ENCODE peak calls at places on chromosomes 6 and 20, in seven cellular contexts. One of them, this sample, is unnamed.
A peak's percentile ranks its signal among the peaks of the same experiment; 100 is the strongest.

GRCh38 chr6:38567436-38567835 is 72.3 kb downstream of the BTBD9 start:
- DNase-seq in aorta: peak; percentile 88
- DNase-seq in AG04450: peak; percentile 72
- DNase-seq in sigmoid colon: peak; percentile 89
- DNase-seq in tibial artery: peak; percentile 23
- DNase-seq in ascending aorta: no peak
- DNase-seq in CD8-positive, alpha-beta memory T cell: no peak
- DNase-seq in this sample: peak; percentile 81

GRCh38 chr20:10519361-10520048 is 84.4 kb downstream of the SLX4IP start:
- DNase-seq in aorta: no peak
- DNase-seq in AG04450: no peak
- DNase-seq in sigmoid colon: no peak
- DNase-seq in tibial artery: no peak
- DNase-seq in ascending aorta: no peak
- DNase-seq in CD8-positive, alpha-beta memory T cell: no peak
- DNase-seq in this sample: no peak

GRCh38 chr6:3616565-3617176 is 134.8 kb downstream of the PXDC1 start:
- DNase-seq in aorta: no peak
- DNase-seq in AG04450: no peak
- DNase-seq in sigmoid colon: no peak
- DNase-seq in tibial artery: no peak
- DNase-seq in ascending aorta: no peak
- DNase-seq in CD8-positive, alpha-beta memory T cell: no peak
- DNase-seq in this sample: no peak

GRCh38 chr6:67736161-67736560 is 898.9 kb upstream of the ADGRB3 start:
- DNase-seq in aorta: no peak
- DNase-seq in AG04450: no peak
- DNase-seq in sigmoid colon: no peak
- DNase-seq in tibial artery: no peak
- DNase-seq in ascending aorta: no peak
- DNase-seq in CD8-positive, alpha-beta memory T cell: no peak
- DNase-seq in this sample: no peak

GRCh38 chr20:44204156-44204831 is 6.3 kb downstream of the OSER1 start:
- DNase-seq in aorta: no peak
- DNase-seq in AG04450: peak; percentile 74
- DNase-seq in sigmoid colon: no peak
- DNase-seq in tibial artery: no peak
- DNase-seq in ascending aorta: no peak
- DNase-seq in CD8-positive, alpha-beta memory T cell: no peak
- DNase-seq in this sample: no peak

GRCh38 chr6:16903470-16903869 is 142.2 kb upstream of the ATXN1 start:
- DNase-seq in aorta: no peak
- DNase-seq in AG04450: peak; percentile 34
- DNase-seq in sigmoid colon: no peak
- DNase-seq in tibial artery: peak; percentile 23
- DNase-seq in ascending aorta: no peak
- DNase-seq in CD8-positive, alpha-beta memory T cell: no peak
- DNase-seq in this sample: no peak

GRCh38 chr6:144286503-144287393 is 1.6 kb downstream of the UTRN start:
- DNase-seq in aorta: peak; percentile 91
- DNase-seq in AG04450: peak; percentile 83
- DNase-seq in sigmoid colon: peak; percentile 81
- DNase-seq in tibial artery: peak; percentile 62
- DNase-seq in ascending aorta: no peak
- DNase-seq in CD8-positive, alpha-beta memory T cell: no peak
- DNase-seq in this sample: peak; percentile 92

GRCh38 chr6:3929281-3929798 is 80.2 kb downstream of the FAM50B start:
- DNase-seq in aorta: peak; percentile 85
- DNase-seq in AG04450: no peak
- DNase-seq in sigmoid colon: peak; percentile 75
- DNase-seq in tibial artery: no peak
- DNase-seq in ascending aorta: no peak
- DNase-seq in CD8-positive, alpha-beta memory T cell: no peak
- DNase-seq in this sample: no peak

GRCh38 chr20:45758096-45758495 is 33.6 kb downstream of the WFDC3 start:
- DNase-seq in aorta: no peak
- DNase-seq in AG04450: no peak
- DNase-seq in sigmoid colon: no peak
- DNase-seq in tibial artery: no peak
- DNase-seq in ascending aorta: no peak
- DNase-seq in CD8-positive, alpha-beta memory T cell: no peak
- DNase-seq in this sample: no peak

GRCh38 chr20:49377326-49377725 is 99.5 kb upstream of the ZNFX1 start:
- DNase-seq in aorta: no peak
- DNase-seq in AG04450: no peak
- DNase-seq in sigmoid colon: no peak
- DNase-seq in tibial artery: no peak
- DNase-seq in ascending aorta: no peak
- DNase-seq in CD8-positive, alpha-beta memory T cell: no peak
- DNase-seq in this sample: no peak

GRCh38 chr6:124960757-124961467 is 1.3 kb upstream of the RNF217 start:
- DNase-seq in aorta: no peak
- DNase-seq in AG04450: no peak
- DNase-seq in sigmoid colon: no peak
- DNase-seq in tibial artery: no peak
- DNase-seq in ascending aorta: no peak
- DNase-seq in CD8-positive, alpha-beta memory T cell: no peak
- DNase-seq in this sample: no peak

GRCh38 chr20:10218536-10219451 is at the start of gene SNAP25:
- DNase-seq in aorta: peak; percentile 86
- DNase-seq in AG04450: peak; percentile 81
- DNase-seq in sigmoid colon: peak; percentile 71
- DNase-seq in tibial artery: peak; percentile 23
- DNase-seq in ascending aorta: no peak
- DNase-seq in CD8-positive, alpha-beta memory T cell: peak; percentile 59
- DNase-seq in this sample: peak; percentile 87

GRCh38 chr6:134637847-134638438 is 312.0 kb downstream of the ALDH8A1 start:
- DNase-seq in aorta: no peak
- DNase-seq in AG04450: no peak
- DNase-seq in sigmoid colon: no peak
- DNase-seq in tibial artery: no peak
- DNase-seq in ascending aorta: no peak
- DNase-seq in CD8-positive, alpha-beta memory T cell: no peak
- DNase-seq in this sample: no peak

GRCh38 chr6:134640975-134641429 is 308.9 kb downstream of the ALDH8A1 start:
- DNase-seq in aorta: peak; percentile 84
- DNase-seq in AG04450: peak; percentile 80
- DNase-seq in sigmoid colon: peak; percentile 81
- DNase-seq in tibial artery: peak; percentile 91
- DNase-seq in ascending aorta: peak; percentile 59
- DNase-seq in CD8-positive, alpha-beta memory T cell: peak; percentile 83
- DNase-seq in this sample: no peak

GRCh38 chr6:134642819-134643218 is 307.1 kb downstream of the ALDH8A1 start:
- DNase-seq in aorta: no peak
- DNase-seq in AG04450: no peak
- DNase-seq in sigmoid colon: no peak
- DNase-seq in tibial artery: no peak
- DNase-seq in ascending aorta: no peak
- DNase-seq in CD8-positive, alpha-beta memory T cell: no peak
- DNase-seq in this sample: no peak

GRCh38 chr6:134640229-134640628 is 309.7 kb downstream of the ALDH8A1 start:
- DNase-seq in aorta: no peak
- DNase-seq in AG04450: no peak
- DNase-seq in sigmoid colon: no peak
- DNase-seq in tibial artery: no peak
- DNase-seq in ascending aorta: no peak
- DNase-seq in CD8-positive, alpha-beta memory T cell: no peak
- DNase-seq in this sample: no peak

GRCh38 chr6:134642217-134642616 is 307.7 kb downstream of the ALDH8A1 start:
- DNase-seq in aorta: no peak
- DNase-seq in AG04450: peak; percentile 41
- DNase-seq in sigmoid colon: no peak
- DNase-seq in tibial artery: no peak
- DNase-seq in ascending aorta: no peak
- DNase-seq in CD8-positive, alpha-beta memory T cell: no peak
- DNase-seq in this sample: no peak
- H3K27ac ChIP-seq in aorta: no peak overlapping the region
- H3K27ac ChIP-seq in AG04450: no peak overlapping the region
- H3K27ac ChIP-seq in sigmoid colon: no peak overlapping the region
- H3K27ac ChIP-seq in tibial artery: no peak overlapping the region
- H3K27ac ChIP-seq in ascending aorta: no peak overlapping the region
- H3K27ac ChIP-seq in CD8-positive, alpha-beta memory T cell: no peak overlapping the region
- H3K27ac ChIP-seq in this sample: peak overlapping the region; percentile 63

DNA sequence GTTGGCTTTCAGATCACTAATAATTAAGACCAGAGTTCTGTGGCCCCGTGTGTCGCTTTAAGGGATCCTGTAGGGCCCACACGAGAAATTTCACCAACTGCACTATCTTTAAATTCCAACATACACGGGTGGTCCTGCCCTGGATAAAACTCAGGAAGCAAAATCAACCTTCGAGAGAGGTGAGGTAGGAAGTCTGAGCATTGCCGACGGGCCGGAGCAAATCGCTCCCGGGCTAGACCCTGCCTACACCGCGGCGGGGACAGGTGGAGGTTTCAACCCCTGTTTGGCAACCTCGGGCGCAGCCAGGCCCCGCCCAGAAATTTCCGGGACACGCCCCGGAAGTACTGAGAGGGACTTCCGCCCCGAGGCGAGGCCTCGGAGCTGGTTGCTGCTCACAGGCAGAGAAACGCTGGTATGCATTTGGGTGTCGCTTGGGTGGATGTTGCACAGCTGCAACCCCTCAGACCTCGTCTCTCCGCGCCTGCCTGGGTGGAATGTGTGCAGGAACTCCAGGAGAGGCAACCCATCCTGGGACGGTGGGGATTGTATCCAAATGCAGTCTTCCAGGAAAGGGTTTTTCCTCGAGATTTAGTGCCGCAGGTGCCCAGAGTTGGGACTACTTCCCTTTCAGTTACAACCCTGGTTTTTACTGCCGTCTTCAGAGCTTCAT is 19.9 kb downstream of the ZKSCAN8 start:
- DNase-seq in aorta: peak; percentile 91
- DNase-seq in AG04450: peak; percentile 53
- DNase-seq in sigmoid colon: peak; percentile 79
- DNase-seq in tibial artery: peak; percentile 40
- DNase-seq in ascending aorta: no peak
- DNase-seq in CD8-positive, alpha-beta memory T cell: peak; percentile 80
- DNase-seq in this sample: peak; percentile 89
- H3K4me3 ChIP-seq in aorta: peak overlapping the region; percentile 74
- H3K4me3 ChIP-seq in AG04450: peak overlapping the region; percentile 69
- H3K4me3 ChIP-seq in sigmoid colon: peak overlapping the region; percentile 46
- H3K4me3 ChIP-seq in tibial artery: peak overlapping the region; percentile 49
- H3K4me3 ChIP-seq in ascending aorta: peak overlapping the region; percentile 56
- H3K4me3 ChIP-seq in CD8-positive, alpha-beta memory T cell: peak overlapping the region; percentile 74
- H3K4me3 ChIP-seq in this sample: peak overlapping the region; percentile 78

DNA sequence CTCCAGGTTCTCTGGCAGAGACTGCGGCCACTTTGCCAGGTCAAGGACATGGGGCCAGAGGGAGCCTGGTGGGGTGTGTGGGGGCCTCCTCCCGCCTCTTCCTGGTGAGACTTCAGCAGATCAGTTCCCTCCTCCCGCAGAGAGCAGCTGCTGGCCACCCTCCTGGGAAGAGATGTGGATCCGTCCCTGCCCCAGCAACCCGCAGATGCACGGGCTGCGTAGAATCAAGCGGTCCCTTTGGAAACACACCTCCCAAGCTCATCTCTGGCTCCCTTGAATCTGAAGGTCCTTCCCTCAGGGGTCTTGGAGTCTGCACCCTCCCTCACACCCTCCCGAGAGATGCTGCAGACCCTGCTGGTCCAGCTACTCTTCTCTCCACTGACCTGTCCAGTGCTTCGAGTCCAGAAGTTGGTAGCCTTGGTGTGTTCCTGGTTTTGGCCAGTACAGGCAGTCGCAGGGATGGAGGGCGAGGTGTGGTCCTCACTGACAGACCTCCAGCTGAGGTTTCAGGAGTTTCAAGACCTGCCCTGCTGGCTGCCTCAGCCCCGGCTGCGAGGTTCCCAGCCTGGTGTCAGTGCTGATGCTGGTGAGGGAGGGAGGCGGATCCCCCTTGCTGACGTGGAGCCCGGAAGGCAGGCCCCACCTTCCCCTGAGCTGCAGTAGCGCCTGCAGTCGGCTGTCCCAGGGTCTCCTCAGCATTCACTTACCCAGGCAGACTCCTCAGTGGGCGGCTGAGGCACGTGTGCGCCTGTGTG is at the start of gene NPBWR2:
- DNase-seq in aorta: peak; percentile 60
- DNase-seq in AG04450: no peak
- DNase-seq in sigmoid colon: peak; percentile 48
- DNase-seq in tibial artery: no peak
- DNase-seq in ascending aorta: peak; percentile 7
- DNase-seq in CD8-positive, alpha-beta memory T cell: peak; percentile 51
- DNase-seq in this sample: peak; percentile 59
- H3K27ac ChIP-seq in aorta: no peak within 1 kb of the TSS
- H3K27ac ChIP-seq in AG04450: no peak within 1 kb of the TSS
- H3K27ac ChIP-seq in sigmoid colon: no peak within 1 kb of the TSS
- H3K27ac ChIP-seq in tibial artery: no peak within 1 kb of the TSS
- H3K27ac ChIP-seq in ascending aorta: no peak within 1 kb of the TSS
- H3K27ac ChIP-seq in CD8-positive, alpha-beta memory T cell: no peak within 1 kb of the TSS
- H3K27ac ChIP-seq in this sample: no peak within 1 kb of the TSS

DNA sequence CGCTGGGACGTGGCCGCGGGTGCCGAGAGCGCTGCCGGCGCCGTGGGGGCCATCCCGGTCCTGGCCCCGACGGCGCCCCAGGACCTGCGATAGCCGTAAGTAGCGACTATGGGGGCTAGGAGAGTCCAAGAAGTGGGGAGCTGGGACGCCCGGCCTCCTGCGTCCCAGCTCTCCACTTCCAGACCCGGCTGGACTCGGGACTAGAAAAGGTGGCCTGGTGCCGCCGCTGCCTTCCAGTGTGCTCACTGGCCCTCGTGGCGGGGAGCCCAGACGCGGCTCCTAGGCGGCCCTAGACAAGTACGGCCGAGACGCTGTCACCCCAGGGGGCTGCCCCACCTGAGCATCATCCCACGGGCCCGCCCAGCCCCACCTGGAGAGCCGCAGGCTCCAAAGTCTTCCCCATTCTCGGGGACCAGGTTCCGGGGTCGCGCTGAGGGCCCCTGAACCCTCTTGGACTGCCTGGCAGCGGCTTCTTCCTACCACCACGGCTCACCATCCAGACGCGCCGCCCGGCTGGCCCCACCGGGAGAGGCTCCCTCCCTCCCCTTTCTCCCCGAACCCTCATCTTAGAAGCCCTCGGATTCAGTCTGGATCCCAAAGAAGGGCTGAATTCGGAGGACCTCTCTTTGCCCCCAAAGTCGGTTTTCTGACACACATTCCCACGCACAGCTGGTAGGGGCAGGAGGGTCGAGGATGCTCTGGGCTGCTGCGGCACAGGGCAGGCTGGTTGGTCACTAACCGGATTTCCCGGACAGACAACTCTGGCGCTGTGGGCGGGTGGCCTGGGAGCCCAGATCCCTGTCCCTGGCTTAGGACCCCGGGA is 878 bp upstream of the MDFI start:
- DNase-seq in aorta: peak; percentile 73
- DNase-seq in AG04450: no peak
- DNase-seq in sigmoid colon: no peak
- DNase-seq in tibial artery: no peak
- DNase-seq in ascending aorta: no peak
- DNase-seq in CD8-positive, alpha-beta memory T cell: no peak
- DNase-seq in this sample: peak; percentile 78
- H3K4me3 ChIP-seq in aorta: no peak overlapping the region
- H3K4me3 ChIP-seq in AG04450: no peak overlapping the region
- H3K4me3 ChIP-seq in sigmoid colon: peak overlapping the region; percentile 37
- H3K4me3 ChIP-seq in tibial artery: peak overlapping the region; percentile 46
- H3K4me3 ChIP-seq in ascending aorta: peak overlapping the region; percentile 51
- H3K4me3 ChIP-seq in CD8-positive, alpha-beta memory T cell: no peak overlapping the region
- H3K4me3 ChIP-seq in this sample: peak overlapping the region; percentile 25

GRCh38 chr20:48340915-48341314 is 486.9 kb downstream of the PREX1 start:
- DNase-seq in aorta: no peak
- DNase-seq in AG04450: no peak
- DNase-seq in sigmoid colon: no peak
- DNase-seq in tibial artery: no peak
- DNase-seq in ascending aorta: no peak
- DNase-seq in CD8-positive, alpha-beta memory T cell: no peak
- DNase-seq in this sample: no peak
- H3K27ac ChIP-seq in aorta: no peak overlapping the region
- H3K27ac ChIP-seq in AG04450: no peak overlapping the region
- H3K27ac ChIP-seq in sigmoid colon: no peak overlapping the region
- H3K27ac ChIP-seq in tibial artery: no peak overlapping the region
- H3K27ac ChIP-seq in ascending aorta: no peak overlapping the region
- H3K27ac ChIP-seq in CD8-positive, alpha-beta memory T cell: no peak overlapping the region
- H3K27ac ChIP-seq in this sample: no peak overlapping the region